ENCODE peak calls at places on chromosome 3, in five cellular contexts. J is left cardiac atrium, R is stomach, N is AG10803, X is AG04450. V is an unnamed sample.

GRCh38 chr3:21645121-21645897 is 105.7 kb downstream of the ZNF385D start:
- DNase-seq in X (no peak), J (peak), N (peak), R (peak), V (no peak)

GRCh38 chr3:119639494-119640350 is 20.7 kb downstream of the POPDC2 start:
- DNase-seq in N (no peak), R (no peak), X (no peak), J (no peak), V (no peak)

GRCh38 chr3:37945803-37946530 is 44.6 kb upstream of the VILL start:
- DNase-seq in R (no peak), X (peak), J (no peak), N (no peak), V (no peak)

GRCh38 chr3:152269423-152270144 is 855 bp downstream of the MBNL1 start:
- DNase-seq in J (no peak), X (peak), N (peak), R (peak), V (no peak)

GRCh38 chr3:142951814-142952213 is 11.7 kb downstream of the PAQR9 start:
- DNase-seq in N (no peak), R (no peak), J (no peak), X (no peak), V (no peak)

GRCh38 chr3:69370945-69371301 is 15.0 kb downstream of the FRMD4B start:
- DNase-seq in N (peak), X (no peak), R (no peak), J (no peak), V (no peak)

GRCh38 chr3:138696661-138697370 is 88.2 kb downstream of the FAIM start:
- DNase-seq in R (no peak), N (peak), X (no peak), J (no peak), V (no peak)

GRCh38 chr3:38588276-38588971 is 61.1 kb downstream of the SCN5A start:
- DNase-seq in X (no peak), N (no peak), J (no peak), R (peak), V (peak)

GRCh38 chr3:122415104-122415744 is 638 bp downstream of the WDR5B start:
- DNase-seq in X (no peak), R (peak), N (peak), J (peak), V (no peak)

GRCh38 chr3:178155521-178155920 is 380.7 kb upstream of the KCNMB2 start:
- DNase-seq in J (no peak), R (no peak), X (no peak), N (no peak), V (no peak)

GRCh38 chr3:182142928-182143327 is 431.2 kb downstream of the SOX2 start:
- DNase-seq in N (no peak), X (no peak), J (no peak), R (no peak), V (no peak)

GRCh38 chr3:14598143-14598569 is 53.4 kb upstream of the CCDC174 start:
- DNase-seq in N (peak), X (peak), R (no peak), J (no peak), V (no peak)

GRCh38 chr3:11565492-11565891 is 78.2 kb downstream of the VGLL4 start:
- DNase-seq in N (no peak), J (peak), R (no peak), X (no peak), V (no peak)

GRCh38 chr3:45966371-45966780 is 23.1 kb downstream of the CXCR6 start:
- DNase-seq in R (no peak), N (no peak), J (no peak), X (no peak), V (no peak)

GRCh38 chr3:48412375-48413001 is 17.4 kb downstream of the PLXNB1 start:
- DNase-seq in R (no peak), J (no peak), X (no peak), N (no peak), V (peak)

GRCh38 chr3:172138792-172139507 is 99.6 kb downstream of the FNDC3B start:
- DNase-seq in N (no peak), J (peak), R (peak), X (no peak), V (no peak)

GRCh38 chr3:107001635-107002034 is 375.6 kb upstream of the CCDC54 start:
- DNase-seq in X (no peak), R (no peak), N (peak), J (no peak), V (no peak)

GRCh38 chr3:105915524-105915923 is 46.7 kb upstream of the CBLB start:
- DNase-seq in R (no peak), J (no peak), X (no peak), N (no peak), V (no peak)

GRCh38 chr3:101603184-101603583 is 29.2 kb downstream of the PCNP start:
- DNase-seq in J (no peak), N (no peak), R (no peak), X (no peak), V (no peak)

GRCh38 chr3:45871834-45872233 is 14.5 kb upstream of the CCR9 start:
- DNase-seq in J (no peak), X (no peak), R (no peak), N (no peak), V (no peak)

GRCh38 chr3:23735575-23736326 is 70.0 kb upstream of the UBE2E1 start:
- DNase-seq in R (no peak), J (peak), N (no peak), X (no peak), V (no peak)

GRCh38 chr3:197298341-197298857 is at the start of gene DLG1:
- DNase-seq in R (peak), J (peak), N (peak), X (peak), V (peak)

GRCh38 chr3:133893683-133894333 is 1.9 kb downstream of the RAB6B start:
- DNase-seq in R (no peak), N (no peak), X (no peak), J (no peak), V (no peak)

GRCh38 chr3:181880339-181880738 is 168.6 kb downstream of the SOX2 start:
- DNase-seq in J (no peak), N (no peak), X (no peak), R (no peak), V (no peak)

GRCh38 chr3:69283496-69283895 is 102.4 kb downstream of the FRMD4B start:
- DNase-seq in X (no peak), N (no peak), R (no peak), J (no peak), V (no peak)

GRCh38 chr3:52230889-52231499 is 5.5 kb upstream of the TLR9 start:
- DNase-seq in X (no peak), N (no peak), J (no peak), R (no peak), V (no peak)

GRCh38 chr3:126454026-126454425 is 21.7 kb downstream of the ZXDC start:
- DNase-seq in N (no peak), J (no peak), X (no peak), R (no peak), V (no peak)

GRCh38 chr3:25663324-25664065 is 1.2 kb downstream of the TOP2B start:
- DNase-seq in N (peak), R (no peak), J (no peak), X (no peak), V (no peak)

GRCh38 chr3:185976977-185977678 is 39.3 kb upstream of the TRA2B start:
- DNase-seq in N (peak), R (peak), X (peak), J (peak), V (peak)

GRCh38 chr3:197734667-197735318 is 1.9 kb downstream of the RUBCN start:
- DNase-seq in J (no peak), R (no peak), N (no peak), X (no peak), V (no peak)